ENCODE peak calls at places on chromosomes 13 and 19, in four cellular contexts. G is NK-92 treated with Interleukin-12 subunit alpha and Interleukin-12 subunit beta, amount 100 ng/mL, for 24 hours; M is brain microvascular endothelial cell; X is activated T-cell treated with anti-CD3 and anti-CD28 coated beads for 1 hour. R is an unnamed sample.

GRCh38 chr13:66159526-66159925 is 1070.6 kb downstream of the PCDH9 start:
- DNase-seq in X (no peak), G (no peak), M (no peak), R (no peak)

GRCh38 chr19:18282021-18282787 is 782 bp upstream of the JUND start:
- DNase-seq in M (no peak), X (no peak), G (peak), R (peak)

GRCh38 chr13:70995338-70995737 is 871.7 kb downstream of the DACH1 start:
- DNase-seq in G (no peak), M (no peak), X (no peak), R (no peak)

GRCh38 chr19:2101417-2102335 is 5.0 kb downstream of the IZUMO4 start:
- DNase-seq in G (no peak), X (no peak), M (no peak), R (no peak)

GRCh38 chr13:79385694-79386093 is 20.4 kb downstream of the RBM26 start:
- DNase-seq in X (no peak), M (no peak), G (peak), R (peak)

GRCh38 chr13:28411859-28412353 is 83.0 kb downstream of the FLT1 start:
- DNase-seq in X (no peak), G (no peak), M (peak), R (no peak)

GRCh38 chr13:79267560-79267959 is 138.5 kb downstream of the RBM26 start:
- DNase-seq in G (no peak), M (no peak), X (no peak), R (no peak)

GRCh38 chr19:30664358-30665058 is 292.3 kb downstream of the ZNF536 start:
- DNase-seq in G (no peak), M (peak), X (no peak), R (no peak)

GRCh38 chr13:113945857-113946408 is 27.9 kb downstream of the C13orf46 start:
- DNase-seq in X (no peak), M (no peak), G (no peak), R (no peak)

R was measured in activated CD4-positive, alpha-beta memory T cell treated with anti-CD3 and anti-CD28 coated beads for 36 hours.